ENCODE peak calls at places on chromosome 21, in five cellular contexts. One of them, this sample, is unnamed.

GRCh38 chr21:34065015-34065414 is 8.4 kb upstream of the MRPS6 start:
- DNase-seq in K562: no peak
- DNase-seq in WTC11: no peak
- DNase-seq in H1: no peak
- DNase-seq in HepG2: no peak
- DNase-seq in this sample: no peak

GRCh38 chr21:18913914-18914313 is 510.3 kb upstream of the TMPRSS15 start:
- DNase-seq in K562: no peak
- DNase-seq in WTC11: peak
- DNase-seq in H1: no peak
- DNase-seq in HepG2: no peak
- DNase-seq in this sample: no peak

GRCh38 chr21:34519013-34519412 is 7.0 kb upstream of the KCNE1 start:
- DNase-seq in K562: no peak
- DNase-seq in WTC11: no peak
- DNase-seq in H1: no peak
- DNase-seq in HepG2: no peak
- DNase-seq in this sample: no peak

GRCh38 chr21:33189237-33189636 is 40.5 kb upstream of the IFNAR2 start:
- DNase-seq in K562: no peak
- DNase-seq in WTC11: no peak
- DNase-seq in H1: no peak
- DNase-seq in HepG2: no peak
- DNase-seq in this sample: no peak

GRCh38 chr21:29025328-29025713 is 853 bp downstream of the USP16 start:
- DNase-seq in K562: no peak
- DNase-seq in WTC11: no peak
- DNase-seq in H1: no peak
- DNase-seq in HepG2: no peak
- DNase-seq in this sample: no peak

GRCh38 chr21:34595457-34595856 is 19.5 kb downstream of the RCAN1 start:
- DNase-seq in K562: no peak
- DNase-seq in WTC11: no peak
- DNase-seq in H1: peak
- DNase-seq in HepG2: peak
- DNase-seq in this sample: no peak

GRCh38 chr21:25639922-25640670 is 1.0 kb downstream of the JAM2 start:
- DNase-seq in K562: no peak
- DNase-seq in WTC11: peak
- DNase-seq in H1: peak
- DNase-seq in HepG2: no peak
- DNase-seq in this sample: no peak

GRCh38 chr21:44850208-44850800 is 23.2 kb downstream of the PTTG1IP start:
- DNase-seq in K562: no peak
- DNase-seq in WTC11: no peak
- DNase-seq in H1: no peak
- DNase-seq in HepG2: no peak
- DNase-seq in this sample: no peak

GRCh38 chr21:37642493-37642892 is 273.8 kb downstream of the KCNJ6 start:
- DNase-seq in K562: peak
- DNase-seq in WTC11: peak
- DNase-seq in H1: no peak
- DNase-seq in HepG2: peak
- DNase-seq in this sample: no peak

GRCh38 chr21:18443085-18443484 is 39.5 kb upstream of the TMPRSS15 start:
- DNase-seq in K562: no peak
- DNase-seq in WTC11: no peak
- DNase-seq in H1: no peak
- DNase-seq in HepG2: no peak
- DNase-seq in this sample: no peak

GRCh38 chr21:33948096-33948950 is 32.7 kb upstream of the ATP5PO start:
- DNase-seq in K562: peak
- DNase-seq in WTC11: peak
- DNase-seq in H1: peak
- DNase-seq in HepG2: no peak
- DNase-seq in this sample: peak

GRCh38 chr21:38958940-38959685 is 153.4 kb downstream of the ETS2 start:
- DNase-seq in K562: peak
- DNase-seq in WTC11: no peak
- DNase-seq in H1: no peak
- DNase-seq in HepG2: peak
- DNase-seq in this sample: no peak

GRCh38 chr21:39956586-39956985 is 89.3 kb downstream of the PCP4 start:
- DNase-seq in K562: no peak
- DNase-seq in WTC11: no peak
- DNase-seq in H1: no peak
- DNase-seq in HepG2: no peak
- DNase-seq in this sample: no peak

GRCh38 chr21:25518491-25518911 is 88.8 kb downstream of the MRPL39 start:
- DNase-seq in K562: no peak
- DNase-seq in WTC11: peak
- DNase-seq in H1: peak
- DNase-seq in HepG2: no peak
- DNase-seq in this sample: no peak

GRCh38 chr21:38839370-38839681 is 33.6 kb downstream of the ETS2 start:
- DNase-seq in K562: no peak
- DNase-seq in WTC11: no peak
- DNase-seq in H1: no peak
- DNase-seq in HepG2: no peak
- DNase-seq in this sample: no peak

GRCh38 chr21:33229776-33230517 is at the start of gene IFNAR2:
- DNase-seq in K562: peak
- DNase-seq in WTC11: peak
- DNase-seq in H1: peak
- DNase-seq in HepG2: peak
- DNase-seq in this sample: no peak

GRCh38 chr21:22363504-22363903 is 1365.3 kb downstream of the NCAM2 start:
- DNase-seq in K562: no peak
- DNase-seq in WTC11: no peak
- DNase-seq in H1: no peak
- DNase-seq in HepG2: no peak
- DNase-seq in this sample: no peak

GRCh38 chr21:34129971-34130597 is 56.7 kb downstream of the MRPS6 start:
- DNase-seq in K562: no peak
- DNase-seq in WTC11: no peak
- DNase-seq in H1: peak
- DNase-seq in HepG2: peak
- DNase-seq in this sample: no peak

GRCh38 chr21:18545908-18546307 is 142.3 kb upstream of the TMPRSS15 start:
- DNase-seq in K562: no peak
- DNase-seq in WTC11: no peak
- DNase-seq in H1: no peak
- DNase-seq in HepG2: no peak
- DNase-seq in this sample: no peak

GRCh38 chr21:30072496-30072895 is 94.1 kb downstream of the CLDN17 start:
- DNase-seq in K562: no peak
- DNase-seq in WTC11: peak
- DNase-seq in H1: no peak
- DNase-seq in HepG2: no peak
- DNase-seq in this sample: no peak

GRCh38 chr21:39647476-39647875 is 34.7 kb downstream of the B3GALT5 start:
- DNase-seq in K562: no peak
- DNase-seq in WTC11: no peak
- DNase-seq in H1: no peak
- DNase-seq in HepG2: no peak
- DNase-seq in this sample: no peak

GRCh38 chr21:17726047-17726446 is 93.1 kb downstream of the C21orf91 start:
- DNase-seq in K562: no peak
- DNase-seq in WTC11: no peak
- DNase-seq in H1: no peak
- DNase-seq in HepG2: peak
- DNase-seq in this sample: no peak

GRCh38 chr21:23950344-23950743 is 1656.9 kb downstream of the MRPL39 start:
- DNase-seq in K562: no peak
- DNase-seq in WTC11: no peak
- DNase-seq in H1: no peak
- DNase-seq in HepG2: no peak
- DNase-seq in this sample: no peak

GRCh38 chr21:25999935-26000582 is 170.5 kb downstream of the APP start:
- DNase-seq in K562: no peak
- DNase-seq in WTC11: no peak
- DNase-seq in H1: no peak
- DNase-seq in HepG2: no peak
- DNase-seq in this sample: no peak

GRCh38 chr21:45104560-45104959 is 30.2 kb downstream of the ADARB1 start:
- DNase-seq in K562: no peak
- DNase-seq in WTC11: no peak
- DNase-seq in H1: no peak
- DNase-seq in HepG2: no peak
- DNase-seq in this sample: no peak

GRCh38 chr21:38120984-38121855 is 135.6 kb upstream of the KCNJ15 start:
- DNase-seq in K562: peak
- DNase-seq in WTC11: no peak
- DNase-seq in H1: no peak
- DNase-seq in HepG2: no peak
- DNase-seq in this sample: no peak

GRCh38 chr21:17527240-17527639 is 14.4 kb downstream of the CXADR start:
- DNase-seq in K562: no peak
- DNase-seq in WTC11: no peak
- DNase-seq in H1: no peak
- DNase-seq in HepG2: peak
- DNase-seq in this sample: no peak

GRCh38 chr21:39313042-39313456 is 383 bp downstream of the BRWD1 start:
- DNase-seq in K562: peak
- DNase-seq in WTC11: peak
- DNase-seq in H1: no peak
- DNase-seq in HepG2: no peak
- DNase-seq in this sample: no peak

GRCh38 chr21:45285266-45285931 is 2.3 kb downstream of the POFUT2 start:
- DNase-seq in K562: no peak
- DNase-seq in WTC11: no peak
- DNase-seq in H1: no peak
- DNase-seq in HepG2: no peak
- DNase-seq in this sample: no peak

GRCh38 chr21:33945652-33946270 is 30.2 kb upstream of the ATP5PO start:
- DNase-seq in K562: no peak
- DNase-seq in WTC11: no peak
- DNase-seq in H1: peak
- DNase-seq in HepG2: no peak
- DNase-seq in this sample: no peak

GRCh38 chr21:37758997-37759396 is 157.3 kb downstream of the KCNJ6 start:
- DNase-seq in K562: peak
- DNase-seq in WTC11: peak
- DNase-seq in H1: peak
- DNase-seq in HepG2: peak
- DNase-seq in this sample: no peak

GRCh38 chr21:37564341-37564923 is 197.9 kb downstream of the DYRK1A start:
- DNase-seq in K562: peak
- DNase-seq in WTC11: peak
- DNase-seq in H1: peak
- DNase-seq in HepG2: peak
- DNase-seq in this sample: peak

DNA sequence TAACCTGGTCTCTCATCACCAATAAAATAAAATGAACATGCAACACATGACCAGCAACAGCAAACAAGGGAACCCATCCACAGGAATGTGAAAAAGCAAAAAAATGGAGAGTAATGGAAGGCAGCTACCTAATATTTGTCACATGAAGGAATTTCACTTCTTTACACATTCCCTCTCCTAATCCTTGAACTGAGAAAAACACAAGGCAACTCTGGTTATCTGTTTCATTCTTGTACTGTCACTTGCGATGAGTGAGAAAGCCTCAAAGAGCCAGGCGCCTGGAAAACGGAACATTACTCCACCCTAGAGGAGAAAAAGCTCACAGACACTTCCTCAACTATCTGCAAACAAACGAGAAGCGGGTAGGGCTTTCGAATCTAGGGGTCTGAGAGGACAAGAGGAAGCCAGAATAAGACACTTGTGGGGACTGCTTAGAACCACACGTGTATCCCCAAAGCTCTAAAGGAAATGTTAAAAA is 13.8 kb downstream of the HSF2BP start:
- DNase-seq in K562: peak
- DNase-seq in WTC11: peak
- DNase-seq in H1: no peak
- DNase-seq in HepG2: peak
- DNase-seq in this sample: no peak
- TF ChIP-seq ATF2 in K562: no peak
- TF ChIP-seq ATF2 in WTC11: no peak
- TF ChIP-seq ATF2 in H1: no peak
- TF ChIP-seq ATF2 in HepG2: no peak
- TF ChIP-seq ATF2 in this sample: no peak

GRCh38 chr21:20997308-20997632 is 939 bp upstream of the NCAM2 start:
- DNase-seq in K562: no peak
- DNase-seq in WTC11: peak
- DNase-seq in H1: peak
- DNase-seq in HepG2: no peak
- DNase-seq in this sample: no peak
- TF ChIP-seq ATF2 in K562: no peak
- TF ChIP-seq ATF2 in WTC11: no peak
- TF ChIP-seq ATF2 in H1: no peak
- TF ChIP-seq ATF2 in HepG2: no peak
- TF ChIP-seq ATF2 in this sample: no peak

GRCh38 chr21:32093758-32094463 is 184.9 kb downstream of the MIS18A start:
- DNase-seq in K562: no peak
- DNase-seq in WTC11: no peak
- DNase-seq in H1: no peak
- DNase-seq in HepG2: no peak
- DNase-seq in this sample: no peak

GRCh38 chr21:32101206-32101763 is 177.6 kb downstream of the MIS18A start:
- DNase-seq in K562: no peak
- DNase-seq in WTC11: no peak
- DNase-seq in H1: no peak
- DNase-seq in HepG2: no peak
- DNase-seq in this sample: no peak

GRCh38 chr21:32094792-32095191 is 184.1 kb downstream of the MIS18A start:
- DNase-seq in K562: no peak
- DNase-seq in WTC11: no peak
- DNase-seq in H1: no peak
- DNase-seq in HepG2: no peak
- DNase-seq in this sample: no peak

GRCh38 chr21:32099812-32100416 is 178.9 kb downstream of the MIS18A start:
- DNase-seq in K562: no peak
- DNase-seq in WTC11: no peak
- DNase-seq in H1: peak
- DNase-seq in HepG2: no peak
- DNase-seq in this sample: no peak

GRCh38 chr21:32096411-32096810 is 182.4 kb downstream of the MIS18A start:
- DNase-seq in K562: peak
- DNase-seq in WTC11: peak
- DNase-seq in H1: peak
- DNase-seq in HepG2: peak
- DNase-seq in this sample: no peak
- TF ChIP-seq ATF2 in K562: no peak
- TF ChIP-seq ATF2 in WTC11: no peak
- TF ChIP-seq ATF2 in H1: no peak
- TF ChIP-seq ATF2 in HepG2: no peak
- TF ChIP-seq ATF2 in this sample: no peak

DNA sequence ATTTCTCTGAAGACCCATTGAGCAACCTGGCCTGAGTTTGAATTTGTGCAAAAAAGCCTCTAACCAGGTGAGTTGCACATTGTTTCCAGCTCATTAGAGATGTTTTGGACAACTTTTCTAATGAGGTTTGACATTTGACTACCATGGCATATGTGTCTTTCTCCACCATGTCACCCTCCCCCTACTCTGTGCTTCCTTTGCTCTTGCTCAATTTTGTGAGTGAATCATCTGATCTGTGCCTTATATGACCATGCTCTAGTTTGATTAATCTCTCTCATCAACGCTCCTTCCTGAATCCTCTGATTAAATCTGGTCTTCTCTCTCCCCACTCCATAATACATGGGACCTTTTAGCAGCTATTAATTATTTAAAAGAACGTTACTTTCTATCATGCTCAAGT is 144.8 kb upstream of the SAMSN1 start:
- DNase-seq in K562: no peak
- DNase-seq in WTC11: no peak
- DNase-seq in H1: no peak
- DNase-seq in HepG2: no peak
- DNase-seq in this sample: no peak
- TF ChIP-seq ATF2 in K562: no peak
- TF ChIP-seq ATF2 in WTC11: no peak
- TF ChIP-seq ATF2 in H1: no peak
- TF ChIP-seq ATF2 in HepG2: no peak
- TF ChIP-seq ATF2 in this sample: no peak